ENCODE peak calls at places on chromosomes 1 and 21, in seven cellular contexts. X is CD8-positive, alpha-beta T cell; J is COR-L47; S is HS-27A; W is stimulated activated naive CD8-positive, alpha-beta T cell treated with anti-CD3 and anti-CD28 coated beads, Interleukin-15, amount 100 ng/mL, for 72 hours; B is A549; T is testis. I is an unnamed sample.
A peak's percentile ranks its signal among the peaks of the same experiment; 100 is the strongest.

GRCh38 chr21:27534211-27534610 is 567.3 kb upstream of the ADAMTS5 start:
- DNase-seq in T (no peak), J (no peak), S (no peak), X (no peak), W (no peak), B (no peak), I (no peak)

GRCh38 chr1:15343729-15344128 is 66.0 kb upstream of the EFHD2 start:
- DNase-seq in W (no peak), T (peak; percentile 53), J (no peak), B (no peak), X (no peak), S (no peak), I (peak; percentile 44)

GRCh38 chr1:79657916-79658662 is 651.6 kb upstream of the ADGRL4 start:
- DNase-seq in J (no peak), S (no peak), T (no peak), W (no peak), B (no peak), X (no peak), I (no peak)

GRCh38 chr21:19122371-19122770 is 718.8 kb upstream of the TMPRSS15 start:
- DNase-seq in T (no peak), X (no peak), J (peak; percentile 7), S (no peak), B (no peak), W (no peak), I (no peak)

GRCh38 chr1:234326493-234327366 is 46.5 kb upstream of the COA6 start:
- DNase-seq in T (peak; percentile 74), X (peak; percentile 61), S (peak; percentile 15), B (peak; percentile 66), W (peak; percentile 69), J (peak; percentile 57), I (peak; percentile 60)

GRCh38 chr1:232508161-232508661 is 121.7 kb downstream of the SIPA1L2 start:
- DNase-seq in S (no peak), B (no peak), W (no peak), J (no peak), X (no peak), T (no peak), I (no peak)

GRCh38 chr1:76336951-76337371 is 262.4 kb downstream of the ST6GALNAC3 start:
- DNase-seq in S (peak; percentile 59), W (no peak), B (no peak), X (no peak), J (peak; percentile 90), T (peak; percentile 52), I (no peak)

GRCh38 chr1:51264470-51264869 is 28.4 kb downstream of the RNF11 start:
- DNase-seq in S (peak; percentile 82), W (no peak), X (no peak), T (no peak), B (no peak), J (no peak), I (no peak)

GRCh38 chr1:226806988-226807387 is 63.4 kb upstream of the PSEN2 start:
- DNase-seq in S (no peak), W (no peak), B (no peak), T (no peak), J (no peak), X (no peak), I (no peak)

GRCh38 chr1:184255560-184255959 is 131.3 kb upstream of the C1orf21 start:
- DNase-seq in J (no peak), X (no peak), B (no peak), S (no peak), T (no peak), W (no peak), I (no peak)

GRCh38 chr21:25960423-25960822 is 210.1 kb downstream of the APP start:
- DNase-seq in X (no peak), T (no peak), B (no peak), W (no peak), J (no peak), S (no peak), I (no peak)

GRCh38 chr1:161073474-161074121 is 3.9 kb upstream of the ARHGAP30 start:
- DNase-seq in X (no peak), W (no peak), J (no peak), S (no peak), B (no peak), T (no peak), I (peak; percentile 41)

GRCh38 chr1:177912991-177913390 is 56.9 kb downstream of the SEC16B start:
- DNase-seq in W (no peak), X (no peak), J (peak; percentile 13), B (no peak), T (no peak), S (no peak), I (peak; percentile 88)

GRCh38 chr1:89780721-89781120 is 40.1 kb upstream of the LRRC8D start:
- DNase-seq in B (peak; percentile 56), J (peak; percentile 26), S (no peak), T (no peak), X (no peak), W (peak; percentile 41), I (no peak)

GRCh38 chr21:42561742-42562141 is 48.1 kb downstream of the SLC37A1 start:
- DNase-seq in T (no peak), B (no peak), X (no peak), S (no peak), W (no peak), J (peak; percentile 80), I (no peak)

GRCh38 chr1:199279107-199279506 is 640.3 kb downstream of the PTPRC start:
- DNase-seq in S (no peak), W (no peak), J (no peak), T (no peak), B (no peak), X (no peak), I (no peak)

GRCh38 chr1:99704356-99704816 is 58.5 kb downstream of the PALMD start:
- DNase-seq in B (no peak), W (no peak), S (no peak), T (peak; percentile 23), X (no peak), J (no peak), I (no peak)

GRCh38 chr1:68321084-68321685 is 88.9 kb upstream of the WLS start:
- DNase-seq in B (peak; percentile 55), X (no peak), W (no peak), J (no peak), S (no peak), T (peak; percentile 86), I (peak; percentile 82)

GRCh38 chr1:86858524-86859261 is 55.2 kb downstream of the SELENOF start:
- DNase-seq in B (no peak), W (no peak), X (no peak), T (no peak), S (no peak), J (no peak), I (no peak)

GRCh38 chr1:54603241-54603640 is 20.1 kb downstream of the FAM151A start:
- DNase-seq in S (no peak), W (no peak), T (no peak), X (no peak), B (no peak), J (no peak), I (no peak)

GRCh38 chr1:108570998-108571401 is 11.1 kb downstream of the EEIG2 start:
- DNase-seq in S (no peak), T (no peak), X (no peak), B (no peak), W (no peak), J (no peak), I (no peak)

GRCh38 chr1:2468041-2468472 is 8.0 kb upstream of the PLCH2 start:
- DNase-seq in W (no peak), T (peak; percentile 47), S (no peak), J (no peak), X (peak; percentile 15), B (no peak), I (no peak)

GRCh38 chr1:42942444-42942843 is 16.2 kb downstream of the SLC2A1 start:
- DNase-seq in T (no peak), W (no peak), X (no peak), J (no peak), B (no peak), S (no peak), I (no peak)

GRCh38 chr1:80218112-80218511 is 1211.6 kb upstream of the ADGRL4 start:
- DNase-seq in B (no peak), J (peak; percentile 36), X (no peak), T (no peak), S (peak; percentile 63), W (no peak), I (no peak)

GRCh38 chr21:46622226-46622625 is 13.2 kb upstream of the PRMT2 start:
- DNase-seq in W (peak; percentile 48), X (peak; percentile 33), S (no peak), T (peak; percentile 72), B (no peak), J (no peak), I (no peak)

GRCh38 chr1:22868331-22868730 is 104.3 kb downstream of the LACTBL1 start:
- DNase-seq in B (no peak), S (no peak), J (no peak), X (no peak), W (no peak), T (no peak), I (no peak)

GRCh38 chr1:183580281-183580682 is 10.0 kb downstream of the NCF2 start:
- DNase-seq in X (no peak), S (no peak), B (peak; percentile 86), W (no peak), J (peak; percentile 40), T (no peak), I (no peak)

GRCh38 chr1:96488777-96489176 is 232.8 kb upstream of the PTBP2 start:
- DNase-seq in B (no peak), J (no peak), S (no peak), W (no peak), X (no peak), T (no peak), I (no peak)

GRCh38 chr1:240092301-240093119 is 827 bp downstream of the FMN2 start:
- DNase-seq in W (no peak), J (peak; percentile 34), B (peak; percentile 49), T (peak; percentile 49), S (no peak), X (no peak), I (no peak)